ENCODE peak calls at places on chromosome 5, in four cellular contexts. X is K562; V is activated CD8-positive, alpha-beta memory T cell treated with anti-CD3 and anti-CD28 coated beads, Interleukin-2, amount 10 ng/mL, durations not matched to agents 7 days and 5 days; B is upper lobe of right lung. J is an unnamed sample.

GRCh38 chr5:65742565-65743231 is 20.7 kb downstream of the NLN start:
- ATAC-seq in B (peak), X (peak), V (peak), J (no peak)

GRCh38 chr5:1053391-1054017 is 44.9 kb downstream of the NKD2 start:
- ATAC-seq in V (no peak), X (no peak), B (no peak), J (no peak)

GRCh38 chr5:138660051-138660572 is 84.9 kb upstream of the HSPA9 start:
- ATAC-seq in X (no peak), V (no peak), B (no peak), J (no peak)

GRCh38 chr5:17796757-17797398 is 162.6 kb downstream of the TAF11L14 start:
- ATAC-seq in V (no peak), B (no peak), X (no peak), J (no peak)

GRCh38 chr5:72884911-72885310 is 68.5 kb downstream of the TNPO1 start:
- ATAC-seq in B (no peak), V (no peak), X (no peak), J (no peak)

GRCh38 chr5:159095882-159096554 is 3.7 kb downstream of the EBF1 start:
- ATAC-seq in B (no peak), V (no peak), X (no peak), J (no peak)

GRCh38 chr5:147619281-147619680 is 109.4 kb upstream of the DPYSL3 start:
- ATAC-seq in X (no peak), V (no peak), B (no peak), J (no peak)

GRCh38 chr5:145918397-145918796 is 18.0 kb upstream of the SH3RF2 start:
- ATAC-seq in X (no peak), V (no peak), B (no peak), J (no peak)

GRCh38 chr5:33317271-33317670 is 123.5 kb upstream of the TARS1 start:
- ATAC-seq in X (no peak), B (no peak), V (no peak), J (no peak)

GRCh38 chr5:16582081-16582480 is 34.7 kb downstream of the RETREG1 start:
- ATAC-seq in B (no peak), V (no peak), X (no peak), J (no peak)

GRCh38 chr5:55278778-55279177 is 28.7 kb downstream of the DHX29 start:
- ATAC-seq in X (no peak), V (no peak), B (no peak), J (no peak)

GRCh38 chr5:65938256-65938655 is 11.9 kb downstream of the ERBIN start:
- ATAC-seq in V (no peak), X (no peak), B (no peak), J (no peak)

GRCh38 chr5:72018158-72018803 is 89.0 kb upstream of the MAP1B start:
- ATAC-seq in X (peak), V (peak), B (peak), J (no peak)

GRCh38 chr5:169745441-169746146 is 108.5 kb downstream of the DOCK2 start:
- ATAC-seq in B (no peak), X (peak), V (no peak), J (no peak)

GRCh38 chr5:178388381-178389030 is 155.9 kb upstream of the PHYKPL start:
- ATAC-seq in B (peak), X (no peak), V (no peak), J (peak)

GRCh38 chr5:148387325-148387724 is 3.6 kb downstream of the FBXO38 start:
- ATAC-seq in B (no peak), X (no peak), V (no peak), J (no peak)

GRCh38 chr5:147303976-147304375 is 69.2 kb downstream of the STK32A start:
- ATAC-seq in V (no peak), X (no peak), B (peak), J (no peak)

GRCh38 chr5:36369092-36369737 is 67.5 kb upstream of the RANBP3L start:
- ATAC-seq in B (no peak), V (no peak), X (no peak), J (no peak)

GRCh38 chr5:148471379-148471778 is 87.6 kb downstream of the FBXO38 start:
- ATAC-seq in X (no peak), V (no peak), B (no peak), J (no peak)

GRCh38 chr5:159440235-159440634 is 109.9 kb upstream of the IL12B start:
- ATAC-seq in X (peak), V (no peak), B (no peak), J (no peak)

GRCh38 chr5:54186912-54187445 is 123.4 kb downstream of the ARL15 start:
- ATAC-seq in B (no peak), X (no peak), V (no peak), J (no peak)

GRCh38 chr5:15752886-15753285 is 252.9 kb downstream of the FBXL7 start:
- ATAC-seq in X (no peak), B (peak), V (no peak), J (no peak)

GRCh38 chr5:14156611-14157493 is 13.7 kb downstream of the TRIO start:
- ATAC-seq in B (peak), X (no peak), V (no peak), J (peak)

GRCh38 chr5:56099346-56099745 is 104.6 kb upstream of the IL6ST start:
- ATAC-seq in B (no peak), V (no peak), X (no peak), J (peak)

GRCh38 chr5:60918466-60918865 is 26.4 kb downstream of the ERCC8 start:
- ATAC-seq in V (no peak), X (no peak), B (no peak), J (no peak)